ENCODE peak calls at places on chromosomes 4 and X, in eight cellular contexts. M, C, P, A, D, E, O and F are unnamed samples.

GRCh38 chr4:184740965-184741364 is 7.1 kb upstream of the CENPU start:
- DNase-seq in P (no peak), D (peak; percentile 21), O (no peak), A (no peak), M (no peak), E (no peak), C (no peak), F (no peak)

GRCh38 chrX:140764401-140764919 is 54.9 kb downstream of the LINC00632 start:
- DNase-seq in E (peak; percentile 69), D (peak; percentile 64), C (peak; percentile 66), O (no peak), A (no peak), P (peak; percentile 71), M (no peak), F (peak; percentile 93)

GRCh38 chrX:66030505-66031317 is 9.2 kb downstream of the VSIG4 start:
- DNase-seq in E (no peak), A (no peak), D (peak; percentile 49), P (no peak), O (no peak), C (peak; percentile 31), M (peak; percentile 62), F (no peak)

GRCh38 chrX:44785652-44786051 is 58.2 kb upstream of the DUSP21 start:
- DNase-seq in O (no peak), C (peak; percentile 97), M (no peak), E (no peak), P (no peak), D (no peak), A (no peak), F (no peak)

GRCh38 chrX:15856580-15856979 is 2.0 kb upstream of the AP1S2 start:
- DNase-seq in P (no peak), E (no peak), O (no peak), A (no peak), D (no peak), M (no peak), C (no peak), F (no peak)

GRCh38 chr4:52984469-52984868 is 122.4 kb downstream of the RASL11B start:
- DNase-seq in D (no peak), A (no peak), E (no peak), P (no peak), O (no peak), M (no peak), C (peak; percentile 65), F (no peak)

GRCh38 chrX:122113376-122113775 is 1066.0 kb downstream of the GLUD2 start:
- DNase-seq in P (no peak), M (no peak), D (peak; percentile 11), A (no peak), O (no peak), C (no peak), E (no peak), F (no peak)

GRCh38 chrX:10922158-10922557 is 189.0 kb upstream of the HCCS start:
- DNase-seq in O (no peak), E (no peak), P (no peak), M (no peak), A (no peak), C (peak; percentile 88), D (no peak), F (no peak)

GRCh38 chrX:111847491-111847890 is 28.5 kb upstream of the TRPC5OS start:
- DNase-seq in O (no peak), M (no peak), E (no peak), P (no peak), D (no peak), C (no peak), A (no peak), F (no peak)

GRCh38 chr4:38462659-38463058 is 201.3 kb upstream of the KLF3 start:
- DNase-seq in M (no peak), A (no peak), C (no peak), D (no peak), P (no peak), E (no peak), O (no peak), F (no peak)

GRCh38 chrX:68196939-68197791 is 236.1 kb downstream of the OPHN1 start:
- DNase-seq in D (peak; percentile 72), A (no peak), M (peak; percentile 37), C (peak; percentile 53), P (no peak), E (no peak), O (peak; percentile 55), F (no peak)

GRCh38 chr4:83875437-83875836 is 339.5 kb downstream of the GPAT3 start:
- DNase-seq in A (no peak), E (no peak), D (no peak), O (no peak), C (no peak), P (no peak), M (no peak), F (no peak)

GRCh38 chrX:1462596-1463251 is 10.0 kb upstream of the ASMTL start:
- DNase-seq in P (peak; percentile 65), E (peak; percentile 31), C (peak; percentile 76), D (no peak), O (no peak), A (peak; percentile 58), M (no peak), F (peak; percentile 14)

GRCh38 chr4:2252530-2252924 is 9.4 kb downstream of the MXD4 start:
- DNase-seq in D (no peak), A (peak; percentile 44), C (no peak), M (no peak), O (peak; percentile 13), P (peak; percentile 69), E (no peak), F (no peak)

GRCh38 chr4:87559090-87559837 is 30.1 kb upstream of the SPARCL1 start:
- DNase-seq in O (no peak), E (no peak), A (no peak), P (no peak), M (peak; percentile 83), C (no peak), D (peak; percentile 68), F (no peak)

GRCh38 chr4:122045533-122045932 is 93.7 kb upstream of the TRPC3 start:
- DNase-seq in E (no peak), O (no peak), D (no peak), M (no peak), A (no peak), P (no peak), C (peak; percentile 94), F (no peak)

GRCh38 chrX:115571712-115572111 is 10.7 kb downstream of the PLS3 start:
- DNase-seq in M (no peak), P (no peak), E (no peak), D (no peak), O (no peak), C (no peak), A (no peak), F (no peak)

GRCh38 chr4:139452000-139452399 is 1.9 kb upstream of the RAB33B start:
- DNase-seq in C (no peak), M (no peak), D (no peak), O (no peak), E (no peak), P (no peak), A (no peak), F (no peak)

GRCh38 chr4:139454646-139455045 is 725 bp downstream of the RAB33B start:
- DNase-seq in M (no peak), O (no peak), E (no peak), C (peak; percentile 10), A (no peak), P (no peak), D (no peak), F (no peak)

GRCh38 chr4:139454111-139454600 is at the start of gene RAB33B:
- DNase-seq in E (no peak), M (no peak), P (no peak), D (no peak), O (no peak), C (peak; percentile 6), A (peak; percentile 95), F (no peak)

GRCh38 chr4:139453041-139453370 is 915 bp upstream of the RAB33B start:
- DNase-seq in O (peak; percentile 75), M (peak; percentile 89), P (no peak), C (no peak), E (no peak), D (peak; percentile 83), A (no peak), F (no peak)

DNA sequence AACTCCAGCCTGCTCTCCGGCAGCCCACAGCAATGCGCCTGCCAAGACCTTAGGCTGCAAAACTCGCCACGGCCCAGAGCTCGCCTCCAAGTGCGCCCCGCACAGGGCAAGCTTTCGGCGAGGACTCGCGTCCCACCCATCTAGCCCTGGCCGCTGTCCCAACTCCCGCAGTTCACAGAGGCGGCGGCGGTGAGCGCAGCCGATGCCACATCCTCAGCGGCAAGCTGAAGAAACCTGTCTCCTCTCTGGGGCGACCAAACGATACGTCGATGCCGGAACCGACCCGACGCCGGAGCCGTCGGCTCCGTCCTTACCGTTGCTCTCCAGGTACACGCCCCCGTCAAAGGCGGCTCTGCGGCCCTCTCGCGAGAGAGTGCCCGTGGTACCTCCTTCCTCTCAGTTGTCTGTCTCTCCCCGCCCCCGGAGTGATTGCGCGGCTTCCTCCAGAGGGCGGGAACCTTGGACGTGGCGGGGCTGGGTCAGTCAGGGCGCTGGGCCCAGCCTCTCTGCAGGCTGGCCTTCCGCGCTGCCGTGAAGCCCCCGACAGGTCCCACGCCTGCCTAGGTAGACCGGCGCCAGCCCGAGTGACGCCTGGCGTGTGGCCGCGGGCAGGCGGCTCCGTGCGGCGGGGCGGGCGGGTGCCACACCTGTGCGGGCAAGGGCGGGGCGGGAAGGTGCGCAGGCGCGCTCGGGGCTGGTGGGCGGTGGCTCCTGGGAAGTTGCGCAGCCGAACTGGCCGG is 380 bp upstream of the RAB33B start:
- DNase-seq in A (peak; percentile 98), C (peak; percentile 96), P (peak; percentile 100), O (peak; percentile 95), M (peak; percentile 98), D (peak; percentile 98), E (peak; percentile 96), F (peak; percentile 100)
- TF ChIP-seq CTCF in A (no peak), C (no peak), P (no peak), O (no peak), M (no peak), D (no peak), E (peak; percentile 24), F (peak; percentile 70)

GRCh38 chrX:149962859-149963757 is 24.8 kb upstream of the EOLA2 start:
- DNase-seq in P (no peak), C (peak; percentile 66), D (peak; percentile 61), O (peak; percentile 20), E (no peak), A (no peak), M (peak; percentile 31), F (no peak)
- TF ChIP-seq CTCF in P (peak; percentile 71), C (peak; percentile 75), D (peak; percentile 81), O (peak; percentile 79), E (peak; percentile 77), A (peak; percentile 45), M (peak; percentile 53), F (peak; percentile 83)

GRCh38 chr4:46886711-46887110 is 22.3 kb downstream of the COX7B2 start:
- DNase-seq in M (peak; percentile 5), D (no peak), P (no peak), O (no peak), A (no peak), C (peak; percentile 6), E (no peak), F (no peak)
- TF ChIP-seq CTCF in M (peak; percentile 17), D (peak; percentile 11), P (peak; percentile 6), O (peak; percentile 10), A (no peak), C (peak; percentile 20), E (peak; percentile 68), F (peak; percentile 75)

DNA sequence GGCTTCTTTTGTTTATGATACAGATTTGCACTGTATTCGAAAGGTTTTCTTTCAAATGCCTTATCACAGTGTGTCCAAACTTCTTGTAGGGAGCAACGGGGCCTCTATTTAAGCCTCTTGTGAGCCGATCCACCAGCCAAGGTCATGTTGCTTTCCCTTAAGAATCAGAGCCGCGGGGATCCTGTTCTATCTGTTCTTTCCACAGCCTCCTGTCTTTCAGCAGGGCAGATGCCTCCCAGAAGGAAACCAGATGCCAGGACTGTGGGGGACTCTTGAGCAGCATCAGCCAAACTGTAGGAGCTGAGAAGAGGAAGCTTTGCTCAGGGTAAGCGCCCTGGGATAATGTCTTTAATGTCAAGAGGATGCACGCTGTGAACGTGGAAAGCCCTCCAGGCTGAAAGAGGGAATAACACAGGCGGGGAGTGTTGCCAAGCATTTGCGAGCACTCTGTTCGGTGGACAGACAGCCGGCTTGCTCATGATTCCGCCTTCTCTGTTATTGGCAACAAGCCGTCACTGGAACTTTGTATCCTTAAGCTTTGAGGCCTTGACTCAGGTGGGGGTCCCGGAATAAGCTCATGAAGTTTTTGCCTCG is 279.8 kb upstream of the FRG1 start:
- DNase-seq in O (no peak), E (no peak), P (no peak), D (peak; percentile 6), M (no peak), C (no peak), A (no peak), F (no peak)
- TF ChIP-seq CTCF in O (no peak), E (no peak), P (no peak), D (no peak), M (no peak), C (no peak), A (no peak), F (no peak)